ENCODE peak calls at places on chromosomes 2 and 18, in ten cellular contexts. P is fibroblast of lung, J is ovary, O is astrocyte of the spinal cord, Z is psoas muscle, N is dorsolateral prefrontal cortex, V is fibroblast of the aortic adventitia, U is pancreas, Y is coronary artery, H is Peyer's patch. C is an unnamed sample.

GRCh38 chr2:232261776-232262175 is 116.8 kb upstream of the ALPP start:
- DNase-seq in U (no peak), J (no peak), N (no peak), P (no peak), V (no peak), H (no peak), Y (no peak), Z (no peak), O (no peak), C (no peak)

GRCh38 chr2:42334220-42334619 is 26.8 kb downstream of the COX7A2L start:
- DNase-seq in V (no peak), N (no peak), J (no peak), Z (no peak), O (no peak), U (no peak), P (no peak), Y (no peak), H (no peak), C (no peak)

GRCh38 chr18:48931680-48932461 is 18.9 kb downstream of the SMAD7 start:
- DNase-seq in O (no peak), V (no peak), U (no peak), H (no peak), P (no peak), J (no peak), N (no peak), Z (no peak), Y (no peak), C (no peak)

GRCh38 chr2:2843969-2844548 is 513.0 kb upstream of the MYT1L start:
- DNase-seq in Y (no peak), Z (no peak), O (no peak), U (no peak), V (no peak), H (no peak), P (no peak), J (no peak), N (no peak), C (no peak)

GRCh38 chr2:211333377-211333776 is 777.0 kb downstream of the CPS1 start:
- DNase-seq in V (no peak), N (no peak), U (no peak), Y (no peak), H (no peak), O (no peak), P (no peak), Z (no peak), J (no peak), C (no peak)

GRCh38 chr2:215423234-215423633 is 12.6 kb downstream of the FN1 start:
- DNase-seq in J (no peak), N (no peak), H (no peak), V (peak), U (no peak), P (peak), Z (no peak), Y (no peak), O (no peak), C (no peak)

GRCh38 chr18:13302611-13303267 is 84.2 kb downstream of the LDLRAD4 start:
- DNase-seq in H (no peak), Y (no peak), V (no peak), O (no peak), N (no peak), P (no peak), Z (no peak), J (no peak), U (no peak), C (no peak)

GRCh38 chr18:911025-911424 is 6.4 kb downstream of the ADCYAP1 start:
- DNase-seq in V (no peak), P (no peak), J (no peak), N (no peak), Y (no peak), H (no peak), Z (no peak), O (no peak), U (no peak), C (no peak)

GRCh38 chr2:1750935-1751767 is 6.8 kb upstream of the PXDN start:
- DNase-seq in H (no peak), Z (peak), Y (peak), U (peak), O (peak), P (peak), J (peak), V (peak), N (peak), C (peak)

GRCh38 chr18:79742076-79742475 is 55.7 kb upstream of the KCNG2 start:
- DNase-seq in O (no peak), J (no peak), V (no peak), Y (no peak), Z (no peak), N (no peak), H (no peak), U (no peak), P (no peak), C (no peak)

GRCh38 chr2:39202639-39203369 is 41.0 kb downstream of the CDKL4 start:
- DNase-seq in H (no peak), O (peak), P (peak), Z (no peak), Y (no peak), U (no peak), J (no peak), V (peak), N (no peak), C (no peak)

GRCh38 chr18:48803518-48803917 is 147.2 kb downstream of the SMAD7 start:
- DNase-seq in Y (peak), H (no peak), O (no peak), P (no peak), N (peak), Z (no peak), U (peak), J (no peak), V (no peak), C (no peak)

GRCh38 chr2:96345403-96345802 is 9.8 kb downstream of the NCAPH start:
- DNase-seq in O (no peak), U (no peak), Z (no peak), P (no peak), Y (no peak), J (no peak), N (no peak), V (no peak), H (no peak), C (no peak)

GRCh38 chr2:177392373-177393246 is at the start of gene AGPS:
- DNase-seq in V (peak), Y (peak), Z (peak), U (peak), N (peak), O (peak), H (peak), P (peak), J (peak), C (no peak)

GRCh38 chr2:71358931-71359671 is 27.5 kb downstream of the ZNF638 start:
- DNase-seq in U (no peak), H (no peak), N (no peak), O (peak), V (peak), P (peak), Z (peak), J (no peak), Y (no peak), C (peak)

GRCh38 chr2:231132126-231132525 is 7.3 kb upstream of the HTR2B start:
- DNase-seq in Z (no peak), V (peak), P (peak), N (no peak), O (no peak), J (no peak), H (no peak), U (no peak), Y (no peak), C (no peak)

GRCh38 chr2:44430340-44430739 is 68.6 kb downstream of the CAMKMT start:
- DNase-seq in Z (no peak), O (no peak), H (no peak), U (no peak), V (no peak), J (no peak), P (no peak), N (no peak), Y (no peak), C (no peak)

GRCh38 chr2:109475531-109476210 is 138.1 kb downstream of the SEPTIN10 start:
- DNase-seq in O (peak), U (no peak), Z (no peak), J (no peak), P (peak), V (peak), H (no peak), N (no peak), Y (no peak), C (peak)

GRCh38 chr2:11872247-11872947 is 126.0 kb downstream of the LPIN1 start:
- DNase-seq in V (peak), P (no peak), J (no peak), U (no peak), Y (peak), O (no peak), N (no peak), Z (no peak), H (no peak), C (no peak)

GRCh38 chr18:59988098-59988706 is 88.4 kb downstream of the PMAIP1 start:
- DNase-seq in J (peak), O (peak), Z (peak), N (no peak), V (peak), H (no peak), Y (no peak), P (peak), U (no peak), C (peak)

GRCh38 chr2:42163444-42164045 is 5.6 kb upstream of the EML4 start:
- DNase-seq in Y (no peak), H (no peak), N (no peak), V (no peak), O (no peak), P (peak), U (no peak), J (no peak), Z (no peak), C (no peak)

GRCh38 chr2:42342061-42342794 is 18.8 kb downstream of the COX7A2L start:
- DNase-seq in V (peak), J (peak), U (peak), O (peak), Y (no peak), P (peak), H (no peak), Z (peak), N (no peak), C (peak)

GRCh38 chr2:25514043-25514627 is 159.2 kb downstream of the DTNB start:
- DNase-seq in Z (no peak), H (no peak), J (no peak), Y (no peak), N (no peak), P (no peak), O (no peak), V (no peak), U (no peak), C (no peak)

GRCh38 chr18:12882416-12882815 is 1.6 kb downstream of the PTPN2 start:
- DNase-seq in V (peak), U (no peak), O (peak), Y (no peak), Z (no peak), P (peak), N (no peak), H (no peak), J (no peak), C (no peak)

GRCh38 chr2:196076778-196077568 is 8.3 kb upstream of the DNAH7 start:
- DNase-seq in Z (no peak), O (no peak), U (no peak), V (no peak), P (no peak), Y (no peak), N (no peak), H (no peak), J (no peak), C (no peak)

GRCh38 chr2:216548901-216549321 is 50.3 kb downstream of the RPL37A start:
- DNase-seq in N (no peak), O (peak), Z (no peak), J (no peak), Y (peak), V (peak), U (no peak), H (no peak), P (no peak), C (no peak)

GRCh38 chr2:201363857-201364560 is 6.9 kb upstream of the FLACC1 start:
- DNase-seq in N (no peak), P (peak), Z (no peak), U (no peak), Y (no peak), V (peak), J (no peak), O (peak), H (no peak), C (peak)

GRCh38 chr2:129074526-129074925 is 755.9 kb upstream of the HS6ST1 start:
- DNase-seq in V (no peak), Z (no peak), U (no peak), N (no peak), O (no peak), H (no peak), Y (no peak), P (no peak), J (no peak), C (no peak)

GRCh38 chr18:45566025-45566740 is 49.1 kb upstream of the SLC14A2 start:
- DNase-seq in Y (no peak), H (no peak), Z (peak), V (peak), O (peak), P (peak), N (no peak), U (no peak), J (peak), C (peak)

GRCh38 chr2:7691961-7692656 is 774.9 kb downstream of the RNF144A start:
- DNase-seq in N (no peak), H (no peak), V (peak), P (no peak), U (no peak), Z (no peak), Y (no peak), J (no peak), O (peak), C (no peak)

GRCh38 chr18:74722237-74722636 is 124.6 kb downstream of the ZNF407 start:
- DNase-seq in Z (no peak), J (no peak), H (no peak), P (peak), N (no peak), V (peak), U (no peak), Y (no peak), O (peak), C (peak)

GRCh38 chr2:239942871-239943311 is 82.3 kb downstream of the NDUFA10 start:
- DNase-seq in N (no peak), O (no peak), J (no peak), U (no peak), Y (no peak), Z (no peak), P (no peak), H (no peak), V (no peak), C (no peak)

GRCh38 chr2:109020217-109020637 is 31.2 kb upstream of the EDAR start:
- DNase-seq in O (peak), N (no peak), Z (no peak), P (peak), U (no peak), J (no peak), H (no peak), Y (no peak), V (peak), C (peak)

GRCh38 chr2:1687254-1687653 is 57.1 kb downstream of the PXDN start:
- DNase-seq in J (no peak), H (no peak), Y (no peak), P (no peak), O (peak), N (no peak), U (no peak), Z (no peak), V (no peak), C (no peak)

GRCh38 chr2:177754476-177754873 is 318.1 kb downstream of the PDE11A start:
- DNase-seq in V (no peak), Y (no peak), N (no peak), U (no peak), O (peak), P (peak), H (no peak), J (peak), Z (no peak), C (no peak)

GRCh38 chr2:240764605-240765004 is 55.4 kb downstream of the KIF1A start:
- DNase-seq in N (no peak), U (no peak), V (no peak), J (no peak), Z (no peak), P (no peak), H (no peak), Y (no peak), O (no peak), C (no peak)

GRCh38 chr18:25250610-25250859 is 101.4 kb downstream of the ZNF521 start:
- DNase-seq in O (no peak), P (no peak), N (no peak), U (no peak), Z (no peak), Y (no peak), V (no peak), H (no peak), J (no peak), C (no peak)

GRCh38 chr18:11741505-11742145 is 52.6 kb downstream of the GNAL start:
- DNase-seq in Z (no peak), P (peak), V (no peak), H (no peak), J (no peak), O (no peak), Y (no peak), U (no peak), N (no peak), C (no peak)
- TF ChIP-seq CTCF in Z (peak), P (peak), V (peak), H (peak), J (no peak), O (peak), Y (no peak), U (peak), N (no peak), C (peak)

DNA sequence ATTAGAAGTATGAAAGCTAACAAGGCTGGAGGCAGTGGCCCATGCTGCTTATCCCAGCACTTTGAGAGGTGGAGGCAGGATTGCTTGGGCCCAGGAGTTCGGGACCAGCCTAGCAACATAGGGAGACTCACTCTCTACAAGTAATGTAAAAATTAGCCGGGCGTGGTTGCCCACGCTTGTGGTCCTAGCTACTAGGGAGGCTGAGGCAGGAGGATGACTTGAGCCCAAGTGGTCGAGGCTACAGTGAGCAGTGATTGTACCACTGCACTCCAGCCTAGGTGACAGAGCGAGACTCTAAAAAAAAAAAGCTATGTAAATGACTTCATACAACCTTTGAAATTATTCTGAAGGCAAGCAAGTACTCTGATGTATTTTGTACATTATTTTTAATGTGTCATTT is 1.5 kb downstream of the RMDN2 start:
- DNase-seq in N (no peak), U (no peak), Z (no peak), V (no peak), J (no peak), P (no peak), H (no peak), O (no peak), Y (no peak), C (no peak)
- H3K4me3 ChIP-seq in N (peak), U (no peak), Z (peak), V (no peak), J (no peak), P (no peak), H (no peak), O (no peak), Y (no peak), C (no peak)

GRCh38 chr2:23505218-23505983 is 120.4 kb downstream of the KLHL29 start:
- DNase-seq in Y (no peak), P (no peak), J (no peak), O (no peak), Z (no peak), H (no peak), V (no peak), U (no peak), N (no peak), C (no peak)
- TF ChIP-seq CTCF in Y (no peak), P (peak), J (no peak), O (no peak), Z (no peak), H (no peak), V (no peak), U (no peak), N (no peak), C (no peak)

GRCh38 chr2:106165556-106165955 is 28.5 kb downstream of the UXS1 start:
- DNase-seq in H (no peak), Z (no peak), V (no peak), P (no peak), O (no peak), J (no peak), N (no peak), Y (no peak), U (no peak), C (no peak)
- H3K4me3 ChIP-seq in H (no peak), Z (no peak), V (no peak), P (no peak), O (no peak), J (no peak), N (no peak), Y (no peak), U (no peak), C (no peak)

DNA sequence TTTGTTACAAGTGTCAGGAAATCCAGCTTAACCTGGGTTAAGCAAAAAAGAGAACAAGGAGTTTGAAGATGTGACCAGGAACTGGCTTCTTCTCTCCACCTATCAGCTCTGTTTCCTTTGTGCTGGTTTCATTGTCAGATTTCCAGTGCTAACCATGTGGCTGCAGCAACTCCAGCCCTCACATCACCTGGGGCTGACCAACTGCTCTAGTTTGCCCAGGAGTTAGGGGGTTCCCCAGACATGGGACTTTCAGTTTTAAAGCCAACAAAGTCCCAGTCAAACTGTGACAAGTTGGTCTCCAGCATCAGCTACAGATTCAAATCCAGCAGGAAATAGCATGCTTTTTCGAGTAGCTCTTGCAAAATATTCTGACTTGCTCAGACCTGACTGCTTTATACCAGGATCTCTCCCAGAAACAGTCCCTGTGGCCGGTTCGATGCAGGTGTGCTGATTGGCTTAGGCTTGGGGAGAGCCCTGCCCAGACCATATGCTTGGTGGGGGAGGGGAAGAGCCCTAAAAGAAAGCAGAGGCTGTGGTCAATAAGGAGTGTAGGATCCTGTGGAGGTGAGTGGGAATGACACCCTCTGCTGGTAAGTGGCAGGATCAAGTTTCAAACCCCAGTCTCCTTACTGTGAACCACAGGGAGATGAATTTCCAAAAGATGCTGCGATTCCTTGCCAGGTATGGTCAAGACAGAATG is 49.5 kb downstream of the KCNE4 start:
- DNase-seq in U (peak), Z (no peak), N (no peak), J (no peak), O (peak), V (peak), H (no peak), Y (no peak), P (peak), C (no peak)
- TF ChIP-seq CTCF in U (peak), Z (no peak), N (peak), J (no peak), O (peak), V (peak), H (peak), Y (no peak), P (peak), C (peak)

GRCh38 chr2:73176205-73176880 is 26.0 kb upstream of the NOTO start:
- DNase-seq in J (peak), V (no peak), Y (no peak), N (no peak), P (no peak), U (peak), Z (peak), H (no peak), O (no peak), C (no peak)

GRCh38 chr2:73175663-73176204 is 26.6 kb upstream of the NOTO start:
- DNase-seq in P (peak), H (peak), U (peak), Y (peak), N (peak), V (peak), O (peak), J (peak), Z (peak), C (no peak)

GRCh38 chr2:73174941-73175662 is 27.3 kb upstream of the NOTO start:
- DNase-seq in O (no peak), U (no peak), J (no peak), P (no peak), N (no peak), Z (peak), H (no peak), V (no peak), Y (no peak), C (no peak)

GRCh38 chr2:73176881-73177644 is 25.3 kb upstream of the NOTO start:
- DNase-seq in Z (peak), U (peak), N (peak), H (peak), J (peak), Y (peak), V (peak), O (peak), P (peak), C (peak)

GRCh38 chr2:73177645-73178255 is 24.6 kb upstream of the NOTO start:
- DNase-seq in P (no peak), Z (no peak), V (no peak), Y (no peak), O (no peak), N (no peak), H (no peak), U (no peak), J (no peak), C (no peak)
- H3K4me3 ChIP-seq in P (no peak), Z (peak), V (peak), Y (peak), O (no peak), N (peak), H (peak), U (peak), J (no peak), C (no peak)

GRCh38 chr2:218957685-218958084 is 1.8 kb upstream of the CDK5R2 start:
- DNase-seq in Y (no peak), Z (no peak), O (no peak), P (no peak), U (no peak), H (no peak), J (no peak), N (no peak), V (no peak), C (no peak)

GRCh38 chr2:218952160-218952559 is 7.3 kb upstream of the CDK5R2 start:
- DNase-seq in Z (no peak), J (no peak), Y (no peak), U (no peak), P (no peak), H (no peak), O (no peak), V (no peak), N (no peak), C (no peak)

GRCh38 chr2:218954541-218955300 is 4.7 kb upstream of the CDK5R2 start:
- DNase-seq in V (no peak), N (no peak), U (no peak), O (no peak), Y (no peak), P (no peak), Z (no peak), J (no peak), H (no peak), C (no peak)

GRCh38 chr2:218956039-218956438 is 3.4 kb upstream of the CDK5R2 start:
- DNase-seq in U (no peak), H (no peak), P (no peak), O (no peak), Y (no peak), J (no peak), N (no peak), V (no peak), Z (no peak), C (no peak)

GRCh38 chr2:218953366-218953954 is 6.0 kb upstream of the CDK5R2 start:
- DNase-seq in Z (no peak), J (no peak), N (no peak), U (no peak), V (no peak), O (no peak), H (no peak), P (no peak), Y (no peak), C (no peak)
- TF ChIP-seq CTCF in Z (no peak), J (no peak), N (no peak), U (no peak), V (no peak), O (peak), H (no peak), P (no peak), Y (no peak), C (no peak)

C was measured in AG09309.